ENCODE peak calls at places on chromosome 22, in six cellular contexts. T is DND-41; D is fibroblast of pulmonary artery; W is lower lobe of right lung; I is CD4-positive, alpha-beta memory T cell; K is fibroblast of lung. J is an unnamed sample.

GRCh38 chr22:47435204-47435487 is 672.7 kb downstream of the TBC1D22A start:
- DNase-seq in D (no peak), T (no peak), I (no peak), W (no peak), K (no peak), J (no peak)

GRCh38 chr22:18152519-18152918 is 2.5 kb downstream of the USP18 start:
- DNase-seq in W (no peak), T (no peak), D (no peak), K (no peak), I (no peak), J (no peak)

GRCh38 chr22:24985824-24986214 is 33.3 kb downstream of the KIAA1671 start:
- DNase-seq in I (no peak), W (no peak), K (peak; percentile 95), D (peak; percentile 98), T (no peak), J (no peak)

GRCh38 chr22:26474687-26475086 is 8.9 kb downstream of the HPS4 start:
- DNase-seq in I (no peak), W (no peak), T (no peak), K (peak; percentile 68), D (no peak), J (no peak)

GRCh38 chr22:44338906-44339305 is 26.2 kb upstream of the SHISAL1 start:
- DNase-seq in K (no peak), D (no peak), T (no peak), W (no peak), I (no peak), J (no peak)

GRCh38 chr22:50173221-50173982 is 2.9 kb downstream of the PANX2 start:
- DNase-seq in D (no peak), K (no peak), I (no peak), T (no peak), W (peak; percentile 66), J (no peak)

GRCh38 chr22:35467788-35468187 is 67.8 kb downstream of the MCM5 start:
- DNase-seq in T (no peak), W (peak; percentile 65), I (no peak), K (peak; percentile 32), D (peak; percentile 65), J (no peak)

GRCh38 chr22:27720860-27721259 is 80.7 kb downstream of the MN1 start:
- DNase-seq in W (no peak), I (no peak), D (no peak), T (no peak), K (no peak), J (no peak)

GRCh38 chr22:31569126-31569525 is 72.8 kb downstream of the SFI1 start:
- DNase-seq in K (no peak), I (no peak), T (no peak), D (no peak), W (no peak), J (peak; percentile 23)

GRCh38 chr22:22235564-22235963 is 9.0 kb upstream of the VPREB1 start:
- DNase-seq in W (no peak), K (no peak), T (peak; percentile 47), D (peak; percentile 26), I (no peak), J (peak; percentile 30)

GRCh38 chr22:26564181-26564580 is 25.8 kb downstream of the TPST2 start:
- DNase-seq in W (no peak), D (no peak), T (no peak), I (no peak), K (no peak), J (no peak)

GRCh38 chr22:19115628-19116027 is 6.6 kb downstream of the DGCR2 start:
- DNase-seq in K (no peak), T (no peak), W (no peak), I (no peak), D (peak; percentile 26), J (no peak)

GRCh38 chr22:17862646-17863181 is 88.4 kb upstream of the BID start:
- DNase-seq in I (no peak), T (no peak), W (no peak), K (peak; percentile 51), D (no peak), J (no peak)

GRCh38 chr22:27115816-27116256 is 458.4 kb downstream of the MIAT start:
- DNase-seq in I (no peak), T (no peak), W (no peak), K (peak; percentile 97), D (peak; percentile 58), J (no peak)

GRCh38 chr22:50299724-50300619 is 7.5 kb downstream of the PLXNB2 start:
- DNase-seq in W (no peak), K (no peak), I (no peak), T (no peak), D (no peak), J (no peak)

GRCh38 chr22:45718391-45718790 is 46.8 kb downstream of the ATXN10 start:
- DNase-seq in K (peak; percentile 32), T (no peak), W (no peak), I (no peak), D (no peak), J (no peak)

GRCh38 chr22:47123006-47123826 is 360.8 kb downstream of the TBC1D22A start:
- DNase-seq in I (no peak), K (no peak), T (peak; percentile 67), D (no peak), W (peak; percentile 26), J (no peak)

GRCh38 chr22:24214467-24215285 is 30.2 kb downstream of the GGT5 start:
- DNase-seq in T (no peak), W (no peak), I (no peak), D (no peak), K (no peak), J (no peak)

GRCh38 chr22:31926969-31927368 is 17.4 kb upstream of the YWHAH start:
- DNase-seq in T (no peak), D (no peak), K (peak; percentile 21), I (no peak), W (no peak), J (no peak)

GRCh38 chr22:29040385-29041275 is 21.0 kb downstream of the C22orf31 start:
- DNase-seq in W (no peak), K (peak; percentile 86), D (peak; percentile 95), I (peak; percentile 64), T (peak; percentile 70), J (peak; percentile 71)

GRCh38 chr22:24706050-24706449 is 68.5 kb downstream of the PIWIL3 start:
- DNase-seq in D (peak; percentile 29), K (no peak), W (no peak), I (no peak), T (no peak), J (no peak)

GRCh38 chr22:35587447-35587870 is 29.7 kb downstream of the MB start:
- DNase-seq in T (no peak), I (no peak), W (peak; percentile 80), D (no peak), K (no peak), J (no peak)

GRCh38 chr22:36192601-36193000 is 9.0 kb downstream of the APOL4 start:
- DNase-seq in W (no peak), D (peak; percentile 26), T (no peak), I (no peak), K (peak; percentile 19), J (no peak)

GRCh38 chr22:46149493-46149997 is 781 bp upstream of the PPARA start:
- DNase-seq in D (peak; percentile 10), I (peak; percentile 63), T (peak; percentile 69), K (no peak), W (peak; percentile 73), J (peak; percentile 49)

GRCh38 chr22:22855617-22856308 is 31.9 kb upstream of the IGLL5 start:
- DNase-seq in T (peak; percentile 77), K (no peak), W (no peak), D (peak; percentile 21), I (no peak), J (no peak)

GRCh38 chr22:28316014-28316413 is 363.6 kb downstream of the TTC28 start:
- DNase-seq in K (peak; percentile 13), I (no peak), D (no peak), W (no peak), T (no peak), J (no peak)

GRCh38 chr22:41557401-41558240 is 3.2 kb upstream of the CSDC2 start:
- DNase-seq in I (no peak), K (peak; percentile 92), W (peak; percentile 75), T (no peak), D (peak; percentile 94), J (no peak)

GRCh38 chr22:22228921-22229320 is 15.7 kb upstream of the VPREB1 start:
- DNase-seq in T (no peak), K (no peak), I (no peak), W (no peak), D (no peak), J (no peak)

GRCh38 chr22:27019827-27020226 is 362.4 kb downstream of the MIAT start:
- DNase-seq in T (no peak), D (no peak), W (no peak), I (no peak), K (peak; percentile 84), J (no peak)

GRCh38 chr22:20207277-20208025 is 56.6 kb upstream of the CCDC188 start:
- DNase-seq in W (no peak), T (no peak), K (no peak), I (no peak), D (no peak), J (no peak)
- H3K4me3 ChIP-seq in W (peak overlapping the region; percentile 74), T (peak overlapping the region; percentile 69), K (peak overlapping the region; percentile 80), I (peak overlapping the region; percentile 96), D (peak overlapping the region; percentile 70), J (peak overlapping the region; percentile 86)

DNA sequence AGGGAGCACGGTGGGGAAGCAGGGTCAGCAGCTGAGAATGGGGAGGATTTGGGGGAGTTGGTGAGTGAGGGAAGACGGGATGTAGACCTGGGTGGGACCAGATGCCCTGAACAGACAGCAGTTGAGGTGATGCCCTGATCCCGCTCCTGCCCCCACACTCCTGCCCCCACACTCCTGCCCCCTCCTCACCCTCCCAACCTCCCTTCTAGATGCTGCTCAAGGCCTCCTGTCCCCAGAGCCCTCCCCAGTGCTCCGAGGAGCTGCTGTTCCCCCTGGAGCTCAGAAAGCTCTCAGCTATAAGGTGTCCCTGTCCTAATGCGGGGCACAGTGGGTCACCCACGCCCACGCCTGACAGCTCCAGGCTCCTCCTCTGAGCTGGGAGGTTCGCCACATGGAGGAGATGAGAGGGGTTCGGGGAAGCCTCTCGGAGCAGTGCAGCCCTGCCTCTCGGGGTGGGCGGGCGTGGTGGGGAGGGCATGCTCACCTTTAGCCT is 25.1 kb upstream of the TTLL12 start:
- DNase-seq in K (no peak), D (no peak), T (no peak), I (no peak), W (no peak), J (no peak)
- H3K4me3 ChIP-seq in K (no peak overlapping the region), D (no peak overlapping the region), T (no peak overlapping the region), I (no peak overlapping the region), W (no peak overlapping the region), J (no peak overlapping the region)

GRCh38 chr22:39530136-39530535 is 2.4 kb downstream of the RPS19BP1 start:
- DNase-seq in I (no peak), W (peak; percentile 34), T (no peak), K (no peak), D (no peak), J (no peak)
- H3K4me3 ChIP-seq in I (no peak overlapping the region), W (no peak overlapping the region), T (no peak overlapping the region), K (no peak overlapping the region), D (no peak overlapping the region), J (no peak overlapping the region)

GRCh38 chr22:37371911-37372310 is 55.4 kb downstream of the ELFN2 start:
- DNase-seq in W (no peak), D (no peak), K (no peak), T (no peak), I (no peak), J (no peak)

GRCh38 chr22:37369536-37369935 is 57.7 kb downstream of the ELFN2 start:
- DNase-seq in D (no peak), K (no peak), I (no peak), W (no peak), T (no peak), J (no peak)

GRCh38 chr22:37371491-37371890 is 55.8 kb downstream of the ELFN2 start:
- DNase-seq in D (no peak), I (no peak), W (no peak), T (no peak), K (no peak), J (no peak)

GRCh38 chr22:37368058-37368457 is 59.2 kb downstream of the ELFN2 start:
- DNase-seq in T (no peak), I (no peak), W (no peak), K (no peak), D (no peak), J (peak; percentile 39)

GRCh38 chr22:37370306-37370979 is 56.8 kb downstream of the ELFN2 start:
- DNase-seq in D (no peak), K (no peak), W (peak; percentile 76), I (no peak), T (peak; percentile 9), J (peak; percentile 77)
- H3K4me3 ChIP-seq in D (no peak overlapping the region), K (no peak overlapping the region), W (no peak overlapping the region), I (no peak overlapping the region), T (no peak overlapping the region), J (no peak overlapping the region)

J was measured in HL-60.